ENCODE peak calls at places on chromosome 9, in five cellular contexts. Q is CD8-positive, alpha-beta T cell; Z is H1; J is AG04449; U is uterus. W is an unnamed sample.
A peak's percentile ranks its signal among the peaks of the same experiment; 100 is the strongest.

GRCh38 chr9:137049544-137050449 is 3.8 kb upstream of the NPDC1 start:
- DNase-seq in J (no peak), U (no peak), Q (peak; percentile 40), Z (peak; percentile 90), W (no peak)

GRCh38 chr9:34566972-34567371 is 22.6 kb downstream of the CNTFR start:
- DNase-seq in Z (no peak), U (no peak), J (no peak), Q (no peak), W (no peak)

GRCh38 chr9:4665357-4665756 is 923 bp downstream of the SPATA6L start:
- DNase-seq in Q (no peak), U (no peak), J (no peak), Z (no peak), W (no peak)

GRCh38 chr9:122180633-122181032 is 20.9 kb downstream of the MORN5 start:
- DNase-seq in J (peak; percentile 40), Z (no peak), U (peak; percentile 57), Q (no peak), W (no peak)

GRCh38 chr9:80839821-80840670 is 849.3 kb downstream of the TLE1 start:
- DNase-seq in U (no peak), Q (no peak), J (no peak), Z (no peak), W (no peak)

GRCh38 chr9:92295240-92295790 is 1.8 kb upstream of the IARS1 start:
- DNase-seq in J (no peak), Q (no peak), U (no peak), Z (no peak), W (no peak)

GRCh38 chr9:109574061-109574882 is 76.2 kb upstream of the PTPN3 start:
- DNase-seq in Z (no peak), U (peak; percentile 44), J (peak; percentile 3), Q (no peak), W (peak; percentile 11)

GRCh38 chr9:14899815-14900193 is 10.4 kb downstream of the FREM1 start:
- DNase-seq in Z (no peak), J (no peak), Q (no peak), U (peak; percentile 78), W (no peak)

GRCh38 chr9:81320909-81321482 is 368.4 kb downstream of the TLE1 start:
- DNase-seq in Z (no peak), U (no peak), Q (no peak), J (no peak), W (peak; percentile 2)

GRCh38 chr9:116297346-116297745 is 143.8 kb downstream of the PAPPA start:
- DNase-seq in Z (no peak), J (no peak), U (no peak), Q (no peak), W (no peak)
- TF ChIP-seq CTCF in Z (no peak), J (no peak), U (no peak), Q (no peak), W (no peak)

GRCh38 chr9:132744881-132745761 is 74.9 kb downstream of the GTF3C4 start:
- DNase-seq in Q (no peak), Z (no peak), U (no peak), J (no peak), W (no peak)
- H3K4me3 ChIP-seq in Q (no peak overlapping the region), Z (peak overlapping the region; percentile 57), U (no peak overlapping the region), J (no peak overlapping the region), W (no peak overlapping the region)

DNA sequence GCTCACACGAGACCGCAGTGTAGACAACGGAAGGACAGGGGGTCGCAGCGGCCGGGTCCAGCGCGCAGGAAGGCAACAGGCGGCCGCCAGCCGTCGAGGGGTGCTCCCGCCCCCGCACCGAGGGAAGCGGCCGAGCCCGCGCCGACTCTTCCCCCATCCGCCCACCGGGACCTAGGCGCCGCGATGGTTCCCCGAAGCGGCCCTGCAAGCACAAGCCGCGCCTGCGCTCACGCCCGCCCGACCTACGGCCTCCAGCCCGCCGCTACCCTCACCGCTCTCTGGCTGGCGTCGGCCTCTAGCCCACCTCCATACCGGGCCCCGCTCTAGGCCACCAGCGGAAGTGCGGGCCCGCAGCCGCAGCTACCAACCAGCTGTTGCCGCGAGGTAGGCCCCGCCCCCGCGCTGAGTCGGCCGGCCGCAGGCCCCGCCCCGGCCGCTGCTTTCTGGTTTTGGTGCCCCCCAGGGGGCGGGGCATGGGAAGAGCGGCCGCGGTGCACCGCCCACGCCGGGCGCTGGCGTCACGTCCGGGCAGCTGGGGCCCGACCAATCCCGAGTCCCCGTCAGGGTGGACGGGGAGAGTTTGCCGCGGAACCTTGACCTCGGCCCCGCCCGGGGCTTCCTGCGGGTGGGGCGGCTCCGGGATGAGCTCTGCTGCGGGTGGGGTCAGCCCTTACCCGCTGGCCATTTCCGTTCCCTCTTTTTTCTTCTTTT is at the start of gene SETX:
- DNase-seq in Z (peak; percentile 93), J (peak; percentile 57), Q (peak; percentile 95), U (peak; percentile 95), W (peak; percentile 81)
- TF ChIP-seq CTCF in Z (no peak), J (no peak), Q (no peak), U (no peak), W (no peak)

GRCh38 chr9:70044450-70045307 is 1.0 kb downstream of the MAMDC2 start:
- DNase-seq in Q (no peak), J (no peak), Z (peak; percentile 66), U (peak; percentile 68), W (no peak)

GRCh38 chr9:70043689-70044449 is at the start of gene MAMDC2:
- DNase-seq in U (peak; percentile 73), Z (peak; percentile 84), J (no peak), Q (no peak), W (no peak)

GRCh38 chr9:70042461-70043215 is 1.0 kb upstream of the MAMDC2 start:
- DNase-seq in Z (peak; percentile 45), U (peak; percentile 31), Q (no peak), J (no peak), W (no peak)

GRCh38 chr9:70045452-70045851 is 1.8 kb downstream of the MAMDC2 start:
- DNase-seq in U (no peak), J (no peak), Q (no peak), Z (no peak), W (no peak)

GRCh38 chr9:70043285-70043684 is 363 bp upstream of the MAMDC2 start:
- DNase-seq in U (no peak), J (no peak), Q (no peak), Z (no peak), W (no peak)
- H3K4me3 ChIP-seq in U (peak overlapping the region; percentile 95), J (peak overlapping the region; percentile 57), Q (no peak overlapping the region), Z (peak overlapping the region; percentile 79), W (no peak overlapping the region)

GRCh38 chr9:108535526-108535925 is 320.3 kb downstream of the ACTL7B start:
- DNase-seq in J (no peak), U (no peak), Q (no peak), Z (no peak), W (no peak)
- TF ChIP-seq CTCF in J (no peak), U (no peak), Q (no peak), Z (peak; percentile 55), W (peak; percentile 46)